ENCODE peak calls at places on chromosome 9, in nine cellular contexts. P is CD8-positive, alpha-beta T cell; Q is BJ; E is body of pancreas; D is HAP-1; W is CD4-positive, alpha-beta memory T cell; Y is aorta; Z is hepatocyte; K is IMR-90. A is an unnamed sample.

GRCh38 chr9:20378851-20379250 is 243.4 kb downstream of the MLLT3 start:
- DNase-seq in Q (no peak), Z (no peak), K (no peak), E (no peak), P (no peak), D (peak; percentile 58), W (no peak), Y (no peak), A (no peak)

GRCh38 chr9:109780453-109781033 is 545 bp downstream of the PALM2AKAP2 start:
- DNase-seq in K (no peak), D (no peak), E (no peak), Z (no peak), W (no peak), P (no peak), Y (no peak), Q (no peak), A (no peak)

GRCh38 chr9:129806126-129806525 is 3.1 kb downstream of the TOR1B start:
- DNase-seq in E (no peak), K (no peak), W (no peak), Z (no peak), P (no peak), Y (no peak), Q (no peak), D (no peak), A (no peak)

GRCh38 chr9:19785230-19785629 is 3.6 kb downstream of the SLC24A2 start:
- DNase-seq in Y (no peak), P (no peak), Q (no peak), D (no peak), W (no peak), Z (no peak), K (no peak), E (no peak), A (no peak)

GRCh38 chr9:2269778-2270177 is 254.6 kb downstream of the SMARCA2 start:
- DNase-seq in E (no peak), D (no peak), K (no peak), P (no peak), W (no peak), Q (no peak), Z (no peak), Y (no peak), A (no peak)

GRCh38 chr9:131727795-131728545 is 11.9 kb downstream of the RAPGEF1 start:
- DNase-seq in Z (no peak), Y (no peak), E (no peak), D (no peak), W (no peak), K (no peak), Q (no peak), P (no peak), A (no peak)

GRCh38 chr9:6924149-6924548 is 166.4 kb downstream of the KDM4C start:
- DNase-seq in W (no peak), D (no peak), E (no peak), P (no peak), K (no peak), Q (no peak), Y (no peak), Z (no peak), A (no peak)

GRCh38 chr9:6944093-6944551 is 186.3 kb downstream of the KDM4C start:
- DNase-seq in P (no peak), E (no peak), Z (no peak), W (no peak), K (peak; percentile 82), D (peak; percentile 21), Y (no peak), Q (no peak), A (no peak)

GRCh38 chr9:1875921-1876448 is 139.2 kb upstream of the SMARCA2 start:
- DNase-seq in Q (no peak), E (no peak), P (no peak), D (no peak), W (no peak), Z (no peak), K (no peak), Y (no peak), A (no peak)

GRCh38 chr9:100286257-100286656 is 66.5 kb downstream of the TEX10 start:
- DNase-seq in Y (no peak), W (no peak), Q (no peak), D (no peak), Z (no peak), P (no peak), K (peak; percentile 49), E (no peak), A (peak; percentile 4)

GRCh38 chr9:91783876-91784672 is 166.0 kb downstream of the ROR2 start:
- DNase-seq in E (no peak), D (no peak), Q (no peak), W (no peak), Y (no peak), Z (no peak), K (no peak), P (peak; percentile 51), A (no peak)

GRCh38 chr9:92385474-92385873 is 18.9 kb downstream of the OGN start:
- DNase-seq in P (no peak), Q (no peak), Y (no peak), K (no peak), Z (no peak), E (no peak), D (no peak), W (no peak), A (no peak)

GRCh38 chr9:73080110-73080683 is 71.5 kb upstream of the ANXA1 start:
- DNase-seq in W (no peak), Q (no peak), Y (no peak), P (no peak), D (no peak), K (no peak), E (no peak), Z (no peak), A (no peak)

GRCh38 chr9:114811969-114812636 is 6.3 kb upstream of the TNFSF15 start:
- DNase-seq in W (no peak), Q (no peak), K (no peak), Z (no peak), E (no peak), P (no peak), D (no peak), Y (no peak), A (no peak)

GRCh38 chr9:135241381-135242380 is 154.2 kb downstream of the OLFM1 start:
- DNase-seq in Q (no peak), Z (no peak), D (no peak), P (no peak), Y (peak; percentile 61), K (no peak), E (no peak), W (no peak), A (no peak)

GRCh38 chr9:77847626-77848025 is 184.0 kb downstream of the GNAQ start:
- DNase-seq in Z (no peak), W (no peak), Y (no peak), P (no peak), E (no peak), K (no peak), Q (no peak), D (no peak), A (no peak)

GRCh38 chr9:588952-589351 is 252.5 kb upstream of the DMRT1 start:
- DNase-seq in Z (no peak), Q (no peak), K (no peak), D (no peak), W (no peak), Y (no peak), E (no peak), P (no peak), A (no peak)

GRCh38 chr9:92607088-92607487 is 62.8 kb downstream of the IPPK start:
- DNase-seq in W (no peak), P (no peak), Z (no peak), D (no peak), K (peak; percentile 57), Q (no peak), Y (no peak), E (no peak), A (peak; percentile 57)

GRCh38 chr9:19488721-19489120 is 79.9 kb downstream of the ACER2 start:
- DNase-seq in W (no peak), Q (no peak), Y (no peak), D (no peak), E (no peak), P (no peak), Z (no peak), K (no peak), A (no peak)

GRCh38 chr9:137178939-137179630 is 7.2 kb upstream of the TMEM210 start:
- DNase-seq in Z (no peak), P (no peak), K (no peak), Y (no peak), Q (no peak), W (no peak), D (no peak), E (no peak), A (no peak)
- H3K36me3 ChIP-seq in Z (no peaks in the 10 kb centered on the region), P (peaks cover 35% of the 10 kb centered on the region), K (peaks cover 58% of the 10 kb centered on the region), Y (peaks cover 4% of the 10 kb centered on the region), Q (peaks cover 27% of the 10 kb centered on the region), W (peaks cover 29% of the 10 kb centered on the region), D (peaks cover 36% of the 10 kb centered on the region), E (peaks cover 25% of the 10 kb centered on the region), A (peaks cover 7% of the 10 kb centered on the region)

DNA sequence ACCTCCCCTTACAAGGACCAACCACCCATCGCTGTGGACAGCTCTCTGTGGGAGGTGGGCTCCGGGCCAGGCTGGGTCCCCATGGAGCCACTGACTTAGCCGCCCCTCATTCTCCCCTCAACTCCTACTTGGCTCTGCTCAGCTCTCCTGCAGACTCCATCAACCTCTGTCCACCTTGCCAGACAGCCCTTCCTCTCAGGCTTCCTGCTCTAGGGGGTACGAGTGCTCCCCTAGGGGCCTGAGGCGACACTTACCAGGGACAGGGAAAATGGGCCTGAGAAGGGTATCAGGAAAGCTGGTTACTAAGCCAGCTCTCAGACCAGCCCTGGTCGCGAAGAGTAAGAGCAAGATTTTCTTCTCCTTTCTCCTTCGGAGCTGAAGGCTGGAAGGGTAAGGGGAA is 43.9 kb downstream of the SHB start:
- DNase-seq in P (no peak), Y (no peak), Z (no peak), D (no peak), K (no peak), Q (no peak), W (no peak), E (no peak), A (no peak)
- H3K36me3 ChIP-seq in P (no peaks in the 10 kb centered on the region), Y (no peaks in the 10 kb centered on the region), Z (no peaks in the 10 kb centered on the region), D (no peaks in the 10 kb centered on the region), K (peaks cover 9% of the 10 kb centered on the region), Q (no peaks in the 10 kb centered on the region), W (no peaks in the 10 kb centered on the region), E (no peaks in the 10 kb centered on the region), A (no peaks in the 10 kb centered on the region)

DNA sequence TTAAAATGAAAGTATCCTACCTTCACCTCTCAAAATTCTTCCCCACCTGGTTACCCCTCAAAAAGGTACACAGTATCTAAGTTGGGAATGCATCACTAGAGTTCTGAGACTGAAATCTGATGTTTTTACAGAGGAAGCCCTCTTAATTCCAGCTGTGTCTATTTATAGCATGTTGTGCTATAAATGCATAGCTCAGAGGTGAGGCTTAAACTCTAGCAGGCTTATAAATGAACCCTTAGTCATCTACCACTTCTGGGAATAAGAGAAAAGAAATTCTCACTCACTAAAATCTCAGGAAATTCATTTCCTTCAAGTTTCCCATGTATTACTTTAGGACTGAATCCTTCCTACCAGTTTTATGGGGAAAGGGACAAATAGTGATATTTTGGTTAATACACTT is 9.1 kb downstream of the STOM start:
- DNase-seq in K (peak; percentile 92), Y (no peak), D (no peak), E (no peak), Q (peak; percentile 85), Z (peak; percentile 67), P (no peak), W (no peak), A (no peak)
- H3K36me3 ChIP-seq in K (peaks cover 4% of the 10 kb centered on the region), Y (no peaks in the 10 kb centered on the region), D (no peaks in the 10 kb centered on the region), E (no peaks in the 10 kb centered on the region), Q (no peaks in the 10 kb centered on the region), Z (no peaks in the 10 kb centered on the region), P (no peaks in the 10 kb centered on the region), W (no peaks in the 10 kb centered on the region), A (peaks cover 57% of the 10 kb centered on the region)

DNA sequence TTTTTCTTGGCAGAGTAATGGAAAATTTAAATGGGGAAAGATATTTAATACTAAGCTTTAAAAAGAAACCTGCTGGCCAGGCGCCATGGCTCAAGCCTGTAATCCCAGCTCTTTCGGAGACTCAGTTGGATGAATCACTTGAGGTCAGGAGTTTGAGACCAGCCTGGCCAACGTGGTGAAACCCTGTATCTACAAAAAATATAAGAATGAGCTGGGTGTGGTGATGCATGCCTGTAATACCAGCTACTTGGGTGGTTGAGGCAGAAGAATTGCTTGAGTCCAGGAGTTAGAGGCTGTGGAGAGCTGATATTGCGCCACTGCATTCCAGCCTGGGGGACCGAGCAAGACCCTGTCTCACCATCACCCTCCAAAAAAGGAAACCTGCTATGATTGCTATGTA is 32.8 kb downstream of the TUT7 start:
- DNase-seq in D (no peak), P (no peak), E (no peak), Q (peak; percentile 95), K (peak; percentile 84), Z (peak; percentile 34), W (no peak), Y (peak; percentile 77), A (peak; percentile 89)
- H3K36me3 ChIP-seq in D (peaks cover 51% of the 10 kb centered on the region), P (peaks cover 42% of the 10 kb centered on the region), E (no peaks in the 10 kb centered on the region), Q (peaks cover 4% of the 10 kb centered on the region), K (peaks cover 31% of the 10 kb centered on the region), Z (peaks cover 6% of the 10 kb centered on the region), W (peaks cover 76% of the 10 kb centered on the region), Y (peaks cover 12% of the 10 kb centered on the region), A (peaks cover 75% of the 10 kb centered on the region)